ENCODE peak calls at places on chromosomes 4 and X, in five cellular contexts. C is tibial artery, R is sigmoid colon, E is neuronal stem cell, U is testis. G is an unnamed sample. For H3K9me3, the result is how much of the 10 kb centered on the place peaks cover.

GRCh38 chrX:145848451-145848850 is 30.8 kb downstream of the SLITRK2 start:
- DNase-seq in C (no peak), R (no peak), E (no peak), U (no peak), G (no peak)

GRCh38 chr4:153137168-153137567 is 67.1 kb upstream of the TRIM2 start:
- DNase-seq in C (peak), R (no peak), E (no peak), U (no peak), G (no peak)

GRCh38 chr4:140070369-140070768 is 83.6 kb downstream of the MAML3 start:
- DNase-seq in C (no peak), R (no peak), E (no peak), U (no peak), G (no peak)

GRCh38 chr4:188372051-188372450 is 232.8 kb downstream of the TRIML1 start:
- DNase-seq in C (no peak), R (no peak), E (no peak), U (no peak), G (peak)

GRCh38 chr4:85761803-85762202 is 286.9 kb downstream of the ARHGAP24 start:
- DNase-seq in C (peak), R (peak), E (no peak), U (peak), G (no peak)

GRCh38 chr4:24775209-24775608 is 20.2 kb upstream of the SOD3 start:
- DNase-seq in C (no peak), R (no peak), E (no peak), U (no peak), G (no peak)

GRCh38 chr4:4333265-4333706 is 43.2 kb downstream of the ZBTB49 start:
- DNase-seq in C (no peak), R (peak), E (no peak), U (peak), G (peak)

GRCh38 chr4:108280072-108280471 is 111.3 kb upstream of the LEF1 start:
- DNase-seq in C (no peak), R (no peak), E (no peak), U (no peak), G (no peak)

GRCh38 chr4:137819964-137820383 is 287.7 kb upstream of the PCDH18 start:
- DNase-seq in C (no peak), R (no peak), E (peak), U (peak), G (peak)

GRCh38 chr4:139595989-139596679 is 40.1 kb upstream of the SETD7 start:
- DNase-seq in C (peak), R (peak), E (no peak), U (no peak), G (no peak)

GRCh38 chr4:22435652-22436051 is 80.2 kb downstream of the ADGRA3 start:
- DNase-seq in C (no peak), R (no peak), E (no peak), U (no peak), G (no peak)

GRCh38 chrX:123436512-123436911 is 252.4 kb downstream of the GRIA3 start:
- DNase-seq in C (no peak), R (no peak), E (no peak), U (no peak), G (no peak)

GRCh38 chrX:40420899-40421729 is 159.7 kb upstream of the ATP6AP2 start:
- DNase-seq in C (no peak), R (no peak), E (no peak), U (no peak), G (no peak)

GRCh38 chr4:140252144-140252741 is 98.3 kb upstream of the MAML3 start:
- DNase-seq in C (no peak), R (peak), E (no peak), U (peak), G (no peak)

GRCh38 chr4:81508786-81509574 is 37.3 kb upstream of the RASGEF1B start:
- DNase-seq in C (no peak), R (no peak), E (no peak), U (no peak), G (no peak)

GRCh38 chrX:51899741-51900140 is 6.3 kb downstream of the MAGED1 start:
- DNase-seq in C (no peak), R (no peak), E (no peak), U (no peak), G (no peak)

GRCh38 chrX:130772313-130773140 is 130.5 kb downstream of the ENOX2 start:
- DNase-seq in C (no peak), R (no peak), E (no peak), U (no peak), G (peak)

GRCh38 chr4:173490256-173490655 is 39.8 kb downstream of the HAND2 start:
- DNase-seq in C (no peak), R (no peak), E (no peak), U (no peak), G (no peak)

DNA sequence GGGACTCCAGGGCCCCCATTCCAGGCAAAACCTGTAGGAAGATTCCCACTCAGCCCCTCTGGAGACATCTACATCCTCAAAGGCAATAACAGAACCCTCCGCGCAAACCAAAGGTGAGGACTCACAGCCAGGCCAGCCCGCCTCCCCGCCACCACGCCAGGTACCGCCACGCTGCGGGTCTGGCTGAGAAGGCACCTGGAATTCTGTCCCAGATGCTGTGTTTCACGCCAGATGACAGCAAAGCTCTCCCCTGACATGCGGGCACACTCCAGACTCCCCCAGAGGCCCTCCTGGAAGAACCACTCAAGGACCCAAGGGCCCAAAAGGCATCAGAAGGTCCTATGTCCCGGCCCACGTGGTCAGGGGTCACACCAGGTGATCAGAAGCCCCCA is 59.6 kb downstream of the FAM53A start:
- DNase-seq in C (no peak), R (no peak), E (no peak), U (no peak), G (no peak)
- H3K9me3 ChIP-seq in C (under half), R (under half), E (under half), U (under half), G (under half)

GRCh38 chr4:336099-336892 is 1.3 kb upstream of the ZNF141 start:
- DNase-seq in C (peak), R (peak), E (peak), U (peak), G (no peak)

GRCh38 chr4:337932-338758 is 531 bp downstream of the ZNF141 start:
- DNase-seq in C (no peak), R (no peak), E (no peak), U (peak), G (peak)

GRCh38 chr4:335515-335914 is 2.1 kb upstream of the ZNF141 start:
- DNase-seq in C (no peak), R (no peak), E (no peak), U (peak), G (no peak)

GRCh38 chr4:337143-337931 is at the start of gene ZNF141:
- DNase-seq in C (peak), R (peak), E (peak), U (peak), G (peak)

DNA sequence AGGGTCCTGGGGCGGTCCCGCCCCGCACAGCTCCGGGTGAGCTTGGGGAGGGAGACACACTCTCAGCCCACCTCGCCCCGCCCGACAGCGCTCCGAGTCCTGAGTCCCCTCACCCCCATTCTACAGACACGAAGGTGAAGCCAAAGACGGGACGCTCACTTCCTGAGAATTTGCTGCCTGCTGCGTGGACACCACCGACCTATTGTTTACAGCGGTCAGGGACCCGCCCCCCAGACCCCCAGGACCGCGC is 796 bp upstream of the ZNF141 start:
- DNase-seq in C (no peak), R (peak), E (no peak), U (peak), G (no peak)
- H3K9me3 ChIP-seq in C (under half), R (under half), E (under half), U (under half), G (under half)

GRCh38 chr4:158715787-158716186 is 7.4 kb downstream of the PPID start:
- DNase-seq in C (no peak), R (no peak), E (no peak), U (no peak), G (no peak)
- H3K9me3 ChIP-seq in C (under half), R (under half), E (under half), U (under half), G (under half)

GRCh38 chrX:22686138-22686541 is 313.6 kb upstream of the DDX53 start:
- DNase-seq in C (peak), R (peak), E (no peak), U (peak), G (peak)
- H3K9me3 ChIP-seq in C (under half), R (under half), E (under half), U (under half), G (under half)

GRCh38 chrX:55201930-55202579 is 18.1 kb upstream of the PAGE5 start:
- DNase-seq in C (no peak), R (no peak), E (no peak), U (no peak), G (no peak)

GRCh38 chrX:55210931-55211677 is 9.0 kb upstream of the PAGE5 start:
- DNase-seq in C (no peak), R (no peak), E (no peak), U (peak), G (no peak)

GRCh38 chrX:55206152-55206941 is 13.8 kb upstream of the PAGE5 start:
- DNase-seq in C (no peak), R (no peak), E (no peak), U (no peak), G (no peak)
- H3K9me3 ChIP-seq in C (under half), R (under half), E (under half), U (under half), G (under half)

DNA sequence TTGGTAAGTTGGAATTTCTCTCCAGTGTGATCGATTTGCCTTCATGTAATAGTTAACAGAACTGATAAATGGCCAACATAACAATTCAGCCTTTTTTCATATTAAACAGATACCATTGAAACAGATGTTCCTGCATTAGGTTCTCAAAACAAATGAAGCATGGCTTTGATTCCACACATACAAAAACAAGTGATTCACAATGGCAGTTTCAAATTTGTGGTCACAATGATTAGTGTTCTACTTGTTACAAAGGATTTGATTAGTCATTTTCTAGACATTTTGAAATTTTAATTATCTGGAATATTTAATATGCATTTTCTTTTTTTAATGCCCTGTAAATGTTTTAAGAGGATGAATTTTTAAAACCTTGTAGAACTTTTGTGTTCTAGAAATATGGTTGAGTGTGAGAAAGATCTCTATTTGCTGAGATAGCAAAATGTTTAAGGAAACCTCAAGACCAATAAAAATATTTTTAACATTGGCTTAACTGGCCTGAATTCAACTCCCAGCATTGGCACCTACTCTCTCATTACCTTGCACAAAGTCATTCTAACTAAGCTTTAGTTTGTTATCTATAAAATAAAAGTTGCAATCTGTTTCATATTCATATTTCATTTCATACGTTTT is 18.9 kb upstream of the GLRA3 start:
- DNase-seq in C (no peak), R (no peak), E (no peak), U (no peak), G (no peak)
- H3K9me3 ChIP-seq in C (under half), R (under half), E (under half), U (under half), G (under half)

GRCh38 chr4:115437739-115438138 is 324.3 kb upstream of the NDST4 start:
- DNase-seq in C (no peak), R (no peak), E (no peak), U (no peak), G (no peak)
- H3K9me3 ChIP-seq in C (under half), R (under half), E (under half), U (under half), G (under half)

GRCh38 chr4:133152330-133152791 is 3.3 kb downstream of the PCDH10 start:
- DNase-seq in C (no peak), R (no peak), E (no peak), U (no peak), G (no peak)
- H3K9me3 ChIP-seq in C (under half), R (under half), E (under half), U (under half), G (under half)